ENCODE peak calls at places on chromosomes 3 and 15, in eight cellular contexts. W is uterus; E is right lobe of liver; D is testis; N is spleen; U is CD4-positive, CD25-positive, alpha-beta regulatory T cell; S is mesendoderm; Y is suprapubic skin. V is an unnamed sample. For H3K4me1 and H3K27me3, the result is how much of the 10 kb centered on the place peaks cover.

GRCh38 chr3:41431386-41431785 is 232.1 kb downstream of the CTNNB1 start:
- DNase-seq in W (no peak), E (no peak), D (no peak), N (no peak), U (no peak), S (no peak), Y (no peak), V (no peak)

GRCh38 chr3:73623996-73624362 is 762 bp downstream of the PDZRN3 start:
- DNase-seq in W (peak), E (no peak), D (peak), N (no peak), U (no peak), S (peak), Y (no peak), V (peak)

GRCh38 chr15:84600331-84600686 is 500 bp upstream of the ZSCAN2 start:
- DNase-seq in W (peak), E (peak), D (peak), N (peak), U (peak), S (peak), Y (peak), V (peak)

GRCh38 chr3:16447156-16447555 is 66.3 kb downstream of the RFTN1 start:
- DNase-seq in W (no peak), E (no peak), D (no peak), N (no peak), U (no peak), S (no peak), Y (no peak), V (no peak)

GRCh38 chr3:47617061-47618010 is 38.7 kb upstream of the CSPG5 start:
- DNase-seq in W (no peak), E (no peak), D (no peak), N (no peak), U (no peak), S (no peak), Y (no peak), V (no peak)

GRCh38 chr3:174062923-174063322 is 665.4 kb downstream of the NLGN1 start:
- DNase-seq in W (no peak), E (no peak), D (no peak), N (no peak), U (no peak), S (no peak), Y (no peak), V (no peak)

GRCh38 chr3:152365766-152366593 is 97.3 kb downstream of the MBNL1 start:
- DNase-seq in W (no peak), E (no peak), D (no peak), N (no peak), U (no peak), S (no peak), Y (no peak), V (no peak)

GRCh38 chr3:34212671-34213070 is 414.2 kb downstream of the PDCD6IP start:
- DNase-seq in W (no peak), E (no peak), D (no peak), N (no peak), U (no peak), S (no peak), Y (no peak), V (peak)

GRCh38 chr3:171142985-171143384 is 116.5 kb upstream of the SLC2A2 start:
- DNase-seq in W (no peak), E (peak), D (no peak), N (no peak), U (no peak), S (no peak), Y (no peak), V (peak)

GRCh38 chr3:79057756-79058155 is 710.0 kb downstream of the ROBO1 start:
- DNase-seq in W (no peak), E (no peak), D (no peak), N (no peak), U (no peak), S (no peak), Y (no peak), V (no peak)

GRCh38 chr15:61835476-61836106 is 224.7 kb downstream of the VPS13C start:
- DNase-seq in W (peak), E (peak), D (peak), N (no peak), U (peak), S (peak), Y (peak), V (peak)

GRCh38 chr3:124384527-124384926 is 345.7 kb upstream of the UMPS start:
- DNase-seq in W (no peak), E (no peak), D (no peak), N (no peak), U (no peak), S (no peak), Y (no peak), V (no peak)

DNA sequence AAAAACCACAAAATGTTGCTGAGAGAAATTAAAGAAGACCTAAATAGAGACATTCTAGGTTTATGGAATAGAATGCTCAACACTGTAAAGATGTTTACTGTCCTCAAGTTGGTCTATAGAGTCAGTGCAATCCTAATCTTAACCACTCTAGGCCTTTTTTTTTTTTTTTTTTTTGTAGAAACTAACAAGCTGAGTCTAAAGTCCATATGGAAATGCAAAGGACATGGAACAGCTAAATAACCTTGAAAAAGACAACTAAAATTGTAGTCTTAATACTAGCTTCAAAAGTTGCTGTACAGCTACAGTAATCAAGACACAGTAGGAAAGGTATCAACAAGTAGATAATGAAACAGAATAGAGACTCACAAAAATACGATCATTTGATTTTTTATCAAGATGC is 32.9 kb downstream of the CDV3 start:
- DNase-seq in W (no peak), E (no peak), D (no peak), N (no peak), U (no peak), S (no peak), Y (no peak), V (no peak)
- H3K4me1 ChIP-seq in W (under half), E (under half), D (under half), N (under half), U (under half), S (under half), Y (under half), V (under half)

GRCh38 chr3:38032328-38032865 is 3.0 kb upstream of the PLCD1 start:
- DNase-seq in W (no peak), E (peak), D (no peak), N (no peak), U (no peak), S (no peak), Y (no peak), V (no peak)
- H3K27me3 ChIP-seq in W (under half), E (under half), D (under half), N (under half), U (under half), S (under half), Y (under half), V (under half)

GRCh38 chr15:44738340-44738984 is 2.1 kb downstream of the TRIM69 start:
- DNase-seq in W (no peak), E (no peak), D (no peak), N (no peak), U (no peak), S (peak), Y (no peak), V (no peak)

GRCh38 chr15:44734839-44735481 is 1.4 kb upstream of the TRIM69 start:
- DNase-seq in W (no peak), E (no peak), D (no peak), N (no peak), U (no peak), S (no peak), Y (no peak), V (no peak)

GRCh38 chr15:44736261-44736765 is at the start of gene TRIM69:
- DNase-seq in W (no peak), E (no peak), D (no peak), N (no peak), U (no peak), S (no peak), Y (no peak), V (no peak)

DNA sequence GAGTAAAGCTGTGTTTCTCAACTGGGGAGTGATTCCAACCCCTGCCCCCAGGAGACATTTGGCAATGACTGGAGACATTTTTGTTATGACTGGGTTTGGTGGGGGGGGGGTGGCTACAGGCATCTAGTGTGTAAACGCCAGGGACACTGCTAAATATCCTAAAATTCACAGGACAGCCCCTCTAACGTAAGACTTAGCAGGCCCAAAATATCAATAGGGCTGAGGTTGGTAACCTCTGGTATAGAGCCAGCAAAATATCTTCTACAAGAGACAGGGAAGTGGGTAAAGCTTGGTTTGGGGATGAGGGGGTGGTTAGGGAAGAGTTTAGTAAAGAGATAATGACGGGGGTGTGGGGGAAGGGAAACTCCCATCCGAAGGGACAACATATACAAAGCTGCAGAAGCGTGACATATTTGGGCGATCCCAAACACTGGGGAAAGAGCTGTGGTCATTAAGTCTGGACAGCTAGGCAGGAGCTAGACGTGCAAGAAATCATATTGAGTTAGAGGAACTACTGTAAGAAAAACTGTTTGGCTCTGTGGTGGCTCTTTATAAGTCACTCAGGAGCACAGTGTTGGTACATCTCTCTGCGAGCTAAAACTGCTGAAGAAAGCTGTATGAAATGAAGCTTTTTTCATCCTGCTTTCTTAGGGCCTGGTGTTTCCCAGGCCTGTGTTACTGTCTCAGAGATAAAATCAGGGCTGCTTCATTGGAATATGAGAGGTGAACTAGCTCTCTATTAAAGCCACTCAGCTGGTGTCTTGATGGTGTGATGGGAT is 657 bp upstream of the TRIM69 start:
- DNase-seq in W (no peak), E (no peak), D (no peak), N (no peak), U (no peak), S (peak), Y (no peak), V (no peak)
- H3K4me1 ChIP-seq in W (under half), E (under half), D (under half), N (half or more), U (half or more), S (under half), Y (under half), V (under half)

DNA sequence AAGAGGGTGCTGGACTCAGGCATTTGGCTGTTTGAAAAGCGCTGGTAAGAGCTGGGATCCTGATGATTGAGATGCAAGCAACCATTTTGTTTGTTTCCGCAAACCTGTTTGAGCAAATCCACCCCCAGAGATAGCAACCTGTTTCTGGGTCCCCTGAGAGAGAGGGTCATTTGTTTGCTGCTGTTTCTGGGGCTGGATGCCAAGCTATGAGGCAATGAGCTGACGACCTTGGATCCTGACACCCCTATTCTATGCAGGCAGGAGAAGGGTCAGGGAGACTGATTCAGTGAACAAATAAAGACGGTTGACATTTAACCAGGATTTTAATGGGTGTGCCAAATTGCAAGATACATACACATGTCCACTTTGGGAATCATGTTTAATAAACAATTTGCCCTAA is 9.9 kb downstream of the SLC6A1 start:
- DNase-seq in W (no peak), E (peak), D (no peak), N (no peak), U (no peak), S (no peak), Y (no peak), V (no peak)
- H3K27me3 ChIP-seq in W (under half), E (under half), D (under half), N (under half), U (under half), S (under half), Y (under half), V (under half)

DNA sequence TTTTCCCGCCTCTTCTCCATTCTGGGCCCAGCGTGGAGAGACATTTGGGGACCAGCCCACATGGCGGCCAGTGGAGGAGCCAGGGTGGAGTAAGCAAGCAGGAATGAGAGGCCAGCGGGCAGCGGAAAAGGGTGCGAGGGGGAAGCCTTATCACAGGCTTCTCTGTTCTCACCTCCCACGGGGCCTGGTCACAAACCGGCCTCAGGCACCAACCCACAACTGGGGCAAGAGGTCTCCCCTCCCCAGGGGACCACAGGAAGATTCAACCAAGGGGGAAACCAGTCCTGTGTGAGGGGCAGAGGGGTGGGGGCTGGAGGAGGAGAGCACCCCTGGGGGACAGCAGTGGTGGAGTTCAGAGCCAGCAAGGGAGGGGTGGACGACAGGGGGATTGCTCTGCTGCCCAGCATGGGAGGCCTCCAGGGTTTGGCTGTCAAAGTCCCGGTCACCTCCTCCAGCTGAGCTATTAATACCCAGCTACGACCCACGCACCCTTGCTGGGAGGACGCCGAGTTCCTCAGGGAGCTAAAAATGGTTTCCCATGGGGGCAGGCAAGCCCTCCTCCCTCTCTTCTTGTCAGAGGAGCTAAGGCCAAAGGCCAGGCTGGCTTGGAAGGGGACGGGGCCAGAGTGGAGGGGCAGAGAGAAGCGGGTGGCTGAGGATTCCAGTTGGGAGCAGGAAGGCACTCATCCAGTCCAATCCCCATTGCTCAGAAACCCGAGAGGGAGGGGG is 23.8 kb upstream of the RPL29 start:
- DNase-seq in W (peak), E (no peak), D (peak), N (peak), U (no peak), S (no peak), Y (no peak), V (no peak)
- H3K4me1 ChIP-seq in W (under half), E (under half), D (under half), N (under half), U (under half), S (under half), Y (under half), V (under half)

GRCh38 chr3:169666079-169666436 is 2.5 kb upstream of the MECOM start:
- DNase-seq in W (no peak), E (no peak), D (no peak), N (no peak), U (no peak), S (no peak), Y (no peak), V (no peak)
- H3K27me3 ChIP-seq in W (half or more), E (half or more), D (under half), N (under half), U (half or more), S (under half), Y (half or more), V (under half)

GRCh38 chr15:71118345-71118744 is 3.1 kb downstream of the THSD4 start:
- DNase-seq in W (no peak), E (no peak), D (no peak), N (no peak), U (no peak), S (no peak), Y (no peak), V (no peak)
- H3K4me1 ChIP-seq in W (under half), E (under half), D (under half), N (under half), U (under half), S (under half), Y (under half), V (under half)

DNA sequence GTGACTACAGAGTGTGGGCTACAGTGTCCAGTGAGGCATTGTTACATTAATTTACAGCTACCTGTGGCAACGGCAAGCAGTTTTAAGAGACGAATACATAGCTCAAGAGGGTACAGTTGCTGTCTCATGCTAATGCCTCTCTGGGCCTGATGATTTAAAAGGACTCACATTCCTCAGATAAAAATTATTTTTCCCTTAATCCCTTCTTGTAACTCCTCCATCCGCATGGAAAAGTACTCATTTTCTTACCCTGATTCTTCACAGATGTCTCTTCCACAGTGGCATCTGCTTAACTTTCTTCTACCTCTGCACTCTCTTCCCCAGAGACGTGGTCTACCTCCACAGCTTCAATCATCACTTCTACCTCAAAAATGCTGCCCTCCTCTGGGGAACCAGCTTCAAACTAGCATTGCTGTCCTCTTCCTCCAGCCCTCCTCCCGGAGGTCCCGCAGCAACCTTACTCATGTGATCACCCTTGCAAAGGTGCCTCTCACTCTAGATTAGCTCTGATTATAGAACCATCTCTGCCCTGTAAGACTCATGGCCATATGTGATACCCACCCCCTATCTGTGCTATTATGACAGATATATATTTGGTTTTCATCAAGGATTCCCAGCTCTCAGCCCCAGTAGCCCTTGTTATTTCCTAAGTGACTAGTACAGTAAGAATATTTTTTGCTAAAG is 21.4 kb upstream of the ABHD17C start:
- DNase-seq in W (no peak), E (no peak), D (no peak), N (no peak), U (no peak), S (peak), Y (no peak), V (no peak)
- H3K27me3 ChIP-seq in W (under half), E (under half), D (under half), N (under half), U (under half), S (under half), Y (under half), V (under half)

DNA sequence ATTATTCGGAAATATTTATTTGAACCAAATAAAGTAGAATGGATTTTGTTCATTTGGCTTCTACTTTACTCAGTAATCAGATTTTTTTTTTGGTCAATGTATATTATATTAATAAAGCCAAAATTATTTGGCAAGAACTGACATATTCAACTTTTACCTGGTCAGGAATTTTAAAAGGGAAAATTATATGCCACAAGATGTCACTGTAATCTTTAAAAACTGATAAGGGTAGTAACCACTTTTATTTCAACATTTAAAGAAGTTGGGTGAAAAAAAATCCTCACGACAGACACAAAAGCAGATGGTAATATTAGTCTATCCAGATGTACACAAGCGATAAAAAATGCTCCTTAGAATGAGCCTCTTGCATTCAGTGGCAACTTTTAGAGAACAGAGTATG is 101.9 kb downstream of the SERPINI1 start:
- DNase-seq in W (no peak), E (no peak), D (no peak), N (no peak), U (no peak), S (no peak), Y (no peak), V (no peak)
- H3K4me1 ChIP-seq in W (under half), E (under half), D (under half), N (under half), U (under half), S (under half), Y (under half), V (under half)

GRCh38 chr15:79455361-79455760 is 23.2 kb downstream of the MINAR1 start:
- DNase-seq in W (no peak), E (no peak), D (no peak), N (no peak), U (no peak), S (no peak), Y (no peak), V (no peak)
- H3K27me3 ChIP-seq in W (under half), E (under half), D (under half), N (under half), U (under half), S (under half), Y (under half), V (under half)

V was measured in stomach.